ENCODE peak calls at places on chromosomes 5 and 9, in ten cellular contexts. One of them, this sample, is unnamed.

GRCh38 chr5:14191325-14191724 is 48.2 kb downstream of the TRIO start:
- DNase-seq in activated CD4-positive, CD25-positive, alpha-beta regulatory T cell: no peak
- DNase-seq in stimulated activated CD8-positive, alpha-beta memory T cell treated with anti-CD3 and anti-CD28 coated beads, Interleukin-4, amount 100 ng/mL, for 24 hours: no peak
- DNase-seq in NCI-H446: no peak
- DNase-seq in NCI-H1417: no peak
- DNase-seq in amniotic stem cell: no peak
- DNase-seq in C1 segment of cervical spinal cord: no peak
- DNase-seq in fibroblast of the aortic adventitia: no peak
- DNase-seq in RWPE1: no peak
- DNase-seq in GM18507: no peak
- DNase-seq in this sample: no peak

GRCh38 chr5:80128129-80128528 is 93.0 kb downstream of the THBS4 start:
- DNase-seq in GM18507: no peak
- DNase-seq in amniotic stem cell: no peak
- DNase-seq in C1 segment of cervical spinal cord: no peak
- DNase-seq in RWPE1: no peak
- DNase-seq in activated CD4-positive, CD25-positive, alpha-beta regulatory T cell: no peak
- DNase-seq in NCI-H1417: no peak
- DNase-seq in fibroblast of the aortic adventitia: peak; percentile 21
- DNase-seq in NCI-H446: no peak
- DNase-seq in stimulated activated CD8-positive, alpha-beta memory T cell treated with anti-CD3 and anti-CD28 coated beads, Interleukin-4, amount 100 ng/mL, for 24 hours: no peak
- DNase-seq in this sample: no peak

GRCh38 chr5:143836161-143836725 is 24.3 kb downstream of the HMHB1 start:
- DNase-seq in C1 segment of cervical spinal cord: no peak
- DNase-seq in amniotic stem cell: no peak
- DNase-seq in fibroblast of the aortic adventitia: no peak
- DNase-seq in GM18507: no peak
- DNase-seq in NCI-H446: no peak
- DNase-seq in NCI-H1417: no peak
- DNase-seq in activated CD4-positive, CD25-positive, alpha-beta regulatory T cell: no peak
- DNase-seq in stimulated activated CD8-positive, alpha-beta memory T cell treated with anti-CD3 and anti-CD28 coated beads, Interleukin-4, amount 100 ng/mL, for 24 hours: no peak
- DNase-seq in RWPE1: no peak
- DNase-seq in this sample: no peak

GRCh38 chr9:114392749-114393112 is 4.9 kb upstream of the AKNA start:
- DNase-seq in RWPE1: no peak
- DNase-seq in C1 segment of cervical spinal cord: no peak
- DNase-seq in NCI-H446: no peak
- DNase-seq in amniotic stem cell: no peak
- DNase-seq in NCI-H1417: no peak
- DNase-seq in stimulated activated CD8-positive, alpha-beta memory T cell treated with anti-CD3 and anti-CD28 coated beads, Interleukin-4, amount 100 ng/mL, for 24 hours: no peak
- DNase-seq in activated CD4-positive, CD25-positive, alpha-beta regulatory T cell: no peak
- DNase-seq in GM18507: no peak
- DNase-seq in fibroblast of the aortic adventitia: peak; percentile 39
- DNase-seq in this sample: no peak

GRCh38 chr9:126327016-126327749 is 554 bp downstream of the MVB12B start:
- DNase-seq in NCI-H1417: no peak
- DNase-seq in C1 segment of cervical spinal cord: no peak
- DNase-seq in stimulated activated CD8-positive, alpha-beta memory T cell treated with anti-CD3 and anti-CD28 coated beads, Interleukin-4, amount 100 ng/mL, for 24 hours: peak; percentile 2
- DNase-seq in fibroblast of the aortic adventitia: no peak
- DNase-seq in RWPE1: no peak
- DNase-seq in NCI-H446: no peak
- DNase-seq in activated CD4-positive, CD25-positive, alpha-beta regulatory T cell: no peak
- DNase-seq in amniotic stem cell: no peak
- DNase-seq in GM18507: no peak
- DNase-seq in this sample: no peak

GRCh38 chr9:112063151-112063550 is 111.9 kb downstream of the SUSD1 start:
- DNase-seq in NCI-H446: no peak
- DNase-seq in C1 segment of cervical spinal cord: no peak
- DNase-seq in NCI-H1417: no peak
- DNase-seq in GM18507: no peak
- DNase-seq in amniotic stem cell: no peak
- DNase-seq in activated CD4-positive, CD25-positive, alpha-beta regulatory T cell: no peak
- DNase-seq in RWPE1: no peak
- DNase-seq in fibroblast of the aortic adventitia: peak; percentile 41
- DNase-seq in stimulated activated CD8-positive, alpha-beta memory T cell treated with anti-CD3 and anti-CD28 coated beads, Interleukin-4, amount 100 ng/mL, for 24 hours: no peak
- DNase-seq in this sample: no peak

GRCh38 chr9:90180374-90180773 is 462.2 kb downstream of the DIRAS2 start:
- DNase-seq in stimulated activated CD8-positive, alpha-beta memory T cell treated with anti-CD3 and anti-CD28 coated beads, Interleukin-4, amount 100 ng/mL, for 24 hours: no peak
- DNase-seq in GM18507: no peak
- DNase-seq in activated CD4-positive, CD25-positive, alpha-beta regulatory T cell: no peak
- DNase-seq in NCI-H446: no peak
- DNase-seq in NCI-H1417: no peak
- DNase-seq in amniotic stem cell: no peak
- DNase-seq in C1 segment of cervical spinal cord: no peak
- DNase-seq in fibroblast of the aortic adventitia: no peak
- DNase-seq in RWPE1: no peak
- DNase-seq in this sample: no peak

GRCh38 chr9:137876781-137877386 is 698 bp upstream of the CACNA1B start:
- DNase-seq in amniotic stem cell: no peak
- DNase-seq in NCI-H446: no peak
- DNase-seq in RWPE1: no peak
- DNase-seq in fibroblast of the aortic adventitia: no peak
- DNase-seq in activated CD4-positive, CD25-positive, alpha-beta regulatory T cell: no peak
- DNase-seq in stimulated activated CD8-positive, alpha-beta memory T cell treated with anti-CD3 and anti-CD28 coated beads, Interleukin-4, amount 100 ng/mL, for 24 hours: no peak
- DNase-seq in C1 segment of cervical spinal cord: no peak
- DNase-seq in GM18507: no peak
- DNase-seq in NCI-H1417: no peak
- DNase-seq in this sample: no peak

GRCh38 chr5:16067415-16067814 is 112.2 kb downstream of the MARCHF11 start:
- DNase-seq in C1 segment of cervical spinal cord: no peak
- DNase-seq in stimulated activated CD8-positive, alpha-beta memory T cell treated with anti-CD3 and anti-CD28 coated beads, Interleukin-4, amount 100 ng/mL, for 24 hours: no peak
- DNase-seq in RWPE1: no peak
- DNase-seq in activated CD4-positive, CD25-positive, alpha-beta regulatory T cell: no peak
- DNase-seq in amniotic stem cell: no peak
- DNase-seq in GM18507: no peak
- DNase-seq in fibroblast of the aortic adventitia: no peak
- DNase-seq in NCI-H446: no peak
- DNase-seq in NCI-H1417: no peak
- DNase-seq in this sample: no peak

GRCh38 chr9:132031467-132031866 is 48.2 kb downstream of the MED27 start:
- DNase-seq in fibroblast of the aortic adventitia: no peak
- DNase-seq in activated CD4-positive, CD25-positive, alpha-beta regulatory T cell: no peak
- DNase-seq in NCI-H1417: no peak
- DNase-seq in NCI-H446: no peak
- DNase-seq in C1 segment of cervical spinal cord: no peak
- DNase-seq in GM18507: no peak
- DNase-seq in RWPE1: no peak
- DNase-seq in amniotic stem cell: no peak
- DNase-seq in stimulated activated CD8-positive, alpha-beta memory T cell treated with anti-CD3 and anti-CD28 coated beads, Interleukin-4, amount 100 ng/mL, for 24 hours: no peak
- DNase-seq in this sample: no peak

GRCh38 chr5:57193757-57194413 is 20.0 kb downstream of the GPBP1 start:
- DNase-seq in RWPE1: no peak
- DNase-seq in activated CD4-positive, CD25-positive, alpha-beta regulatory T cell: no peak
- DNase-seq in amniotic stem cell: no peak
- DNase-seq in C1 segment of cervical spinal cord: no peak
- DNase-seq in NCI-H1417: no peak
- DNase-seq in GM18507: no peak
- DNase-seq in stimulated activated CD8-positive, alpha-beta memory T cell treated with anti-CD3 and anti-CD28 coated beads, Interleukin-4, amount 100 ng/mL, for 24 hours: no peak
- DNase-seq in fibroblast of the aortic adventitia: no peak
- DNase-seq in NCI-H446: no peak
- DNase-seq in this sample: no peak

GRCh38 chr9:37201581-37201980 is 81.2 kb downstream of the ZCCHC7 start:
- DNase-seq in fibroblast of the aortic adventitia: no peak
- DNase-seq in C1 segment of cervical spinal cord: no peak
- DNase-seq in RWPE1: no peak
- DNase-seq in GM18507: no peak
- DNase-seq in NCI-H446: no peak
- DNase-seq in stimulated activated CD8-positive, alpha-beta memory T cell treated with anti-CD3 and anti-CD28 coated beads, Interleukin-4, amount 100 ng/mL, for 24 hours: no peak
- DNase-seq in amniotic stem cell: no peak
- DNase-seq in activated CD4-positive, CD25-positive, alpha-beta regulatory T cell: no peak
- DNase-seq in NCI-H1417: no peak
- DNase-seq in this sample: no peak

GRCh38 chr5:121273818-121274433 is 577.8 kb upstream of the FTMT start:
- DNase-seq in NCI-H1417: no peak
- DNase-seq in amniotic stem cell: peak; percentile 83
- DNase-seq in C1 segment of cervical spinal cord: no peak
- DNase-seq in stimulated activated CD8-positive, alpha-beta memory T cell treated with anti-CD3 and anti-CD28 coated beads, Interleukin-4, amount 100 ng/mL, for 24 hours: no peak
- DNase-seq in RWPE1: peak; percentile 84
- DNase-seq in NCI-H446: no peak
- DNase-seq in GM18507: no peak
- DNase-seq in fibroblast of the aortic adventitia: peak; percentile 89
- DNase-seq in activated CD4-positive, CD25-positive, alpha-beta regulatory T cell: no peak
- DNase-seq in this sample: no peak

GRCh38 chr9:129944501-129945116 is 98.4 kb downstream of the FNBP1 start:
- DNase-seq in activated CD4-positive, CD25-positive, alpha-beta regulatory T cell: no peak
- DNase-seq in RWPE1: no peak
- DNase-seq in amniotic stem cell: no peak
- DNase-seq in stimulated activated CD8-positive, alpha-beta memory T cell treated with anti-CD3 and anti-CD28 coated beads, Interleukin-4, amount 100 ng/mL, for 24 hours: peak; percentile 24
- DNase-seq in GM18507: no peak
- DNase-seq in fibroblast of the aortic adventitia: no peak
- DNase-seq in NCI-H446: no peak
- DNase-seq in C1 segment of cervical spinal cord: no peak
- DNase-seq in NCI-H1417: no peak
- DNase-seq in this sample: no peak

GRCh38 chr5:181190711-181191525 is 14.1 kb downstream of the TRIM7 start:
- DNase-seq in NCI-H1417: no peak
- DNase-seq in stimulated activated CD8-positive, alpha-beta memory T cell treated with anti-CD3 and anti-CD28 coated beads, Interleukin-4, amount 100 ng/mL, for 24 hours: no peak
- DNase-seq in activated CD4-positive, CD25-positive, alpha-beta regulatory T cell: no peak
- DNase-seq in GM18507: no peak
- DNase-seq in fibroblast of the aortic adventitia: peak; percentile 39
- DNase-seq in C1 segment of cervical spinal cord: no peak
- DNase-seq in amniotic stem cell: no peak
- DNase-seq in RWPE1: no peak
- DNase-seq in NCI-H446: no peak
- DNase-seq in this sample: peak; percentile 89

GRCh38 chr9:14395300-14396082 is 81.5 kb upstream of the NFIB start:
- DNase-seq in C1 segment of cervical spinal cord: peak; percentile 64
- DNase-seq in activated CD4-positive, CD25-positive, alpha-beta regulatory T cell: no peak
- DNase-seq in stimulated activated CD8-positive, alpha-beta memory T cell treated with anti-CD3 and anti-CD28 coated beads, Interleukin-4, amount 100 ng/mL, for 24 hours: no peak
- DNase-seq in NCI-H1417: no peak
- DNase-seq in amniotic stem cell: no peak
- DNase-seq in GM18507: no peak
- DNase-seq in RWPE1: no peak
- DNase-seq in fibroblast of the aortic adventitia: no peak
- DNase-seq in NCI-H446: peak; percentile 94
- DNase-seq in this sample: peak; percentile 85

GRCh38 chr9:38622083-38622674 is 1.8 kb upstream of the ANKRD18A start:
- DNase-seq in RWPE1: no peak
- DNase-seq in C1 segment of cervical spinal cord: no peak
- DNase-seq in NCI-H1417: no peak
- DNase-seq in NCI-H446: no peak
- DNase-seq in stimulated activated CD8-positive, alpha-beta memory T cell treated with anti-CD3 and anti-CD28 coated beads, Interleukin-4, amount 100 ng/mL, for 24 hours: no peak
- DNase-seq in activated CD4-positive, CD25-positive, alpha-beta regulatory T cell: no peak
- DNase-seq in GM18507: no peak
- DNase-seq in amniotic stem cell: no peak
- DNase-seq in fibroblast of the aortic adventitia: no peak
- DNase-seq in this sample: no peak

GRCh38 chr5:164392531-164392930 is 887.1 kb downstream of the MAT2B start:
- DNase-seq in RWPE1: no peak
- DNase-seq in fibroblast of the aortic adventitia: peak; percentile 57
- DNase-seq in activated CD4-positive, CD25-positive, alpha-beta regulatory T cell: no peak
- DNase-seq in NCI-H446: no peak
- DNase-seq in C1 segment of cervical spinal cord: no peak
- DNase-seq in GM18507: no peak
- DNase-seq in NCI-H1417: no peak
- DNase-seq in amniotic stem cell: no peak
- DNase-seq in stimulated activated CD8-positive, alpha-beta memory T cell treated with anti-CD3 and anti-CD28 coated beads, Interleukin-4, amount 100 ng/mL, for 24 hours: no peak
- DNase-seq in this sample: no peak

GRCh38 chr5:67305913-67306710 is 109.5 kb upstream of the CD180 start:
- DNase-seq in NCI-H446: peak; percentile 6
- DNase-seq in RWPE1: no peak
- DNase-seq in C1 segment of cervical spinal cord: no peak
- DNase-seq in GM18507: no peak
- DNase-seq in NCI-H1417: no peak
- DNase-seq in activated CD4-positive, CD25-positive, alpha-beta regulatory T cell: no peak
- DNase-seq in stimulated activated CD8-positive, alpha-beta memory T cell treated with anti-CD3 and anti-CD28 coated beads, Interleukin-4, amount 100 ng/mL, for 24 hours: no peak
- DNase-seq in fibroblast of the aortic adventitia: peak; percentile 51
- DNase-seq in amniotic stem cell: no peak
- DNase-seq in this sample: no peak

GRCh38 chr5:89012361-89012760 is 129.4 kb upstream of the MEF2C start:
- DNase-seq in GM18507: no peak
- DNase-seq in C1 segment of cervical spinal cord: no peak
- DNase-seq in stimulated activated CD8-positive, alpha-beta memory T cell treated with anti-CD3 and anti-CD28 coated beads, Interleukin-4, amount 100 ng/mL, for 24 hours: no peak
- DNase-seq in NCI-H1417: no peak
- DNase-seq in NCI-H446: no peak
- DNase-seq in fibroblast of the aortic adventitia: peak; percentile 10
- DNase-seq in amniotic stem cell: no peak
- DNase-seq in activated CD4-positive, CD25-positive, alpha-beta regulatory T cell: no peak
- DNase-seq in RWPE1: no peak
- DNase-seq in this sample: no peak

GRCh38 chr9:129343697-129344375 is 165.8 kb upstream of the IER5L start:
- DNase-seq in GM18507: no peak
- DNase-seq in stimulated activated CD8-positive, alpha-beta memory T cell treated with anti-CD3 and anti-CD28 coated beads, Interleukin-4, amount 100 ng/mL, for 24 hours: no peak
- DNase-seq in C1 segment of cervical spinal cord: peak; percentile 75
- DNase-seq in amniotic stem cell: no peak
- DNase-seq in activated CD4-positive, CD25-positive, alpha-beta regulatory T cell: no peak
- DNase-seq in NCI-H1417: no peak
- DNase-seq in NCI-H446: no peak
- DNase-seq in fibroblast of the aortic adventitia: no peak
- DNase-seq in RWPE1: no peak
- DNase-seq in this sample: peak; percentile 91

GRCh38 chr5:157308826-157309465 is 43.0 kb downstream of the CYFIP2 start:
- DNase-seq in amniotic stem cell: no peak
- DNase-seq in GM18507: no peak
- DNase-seq in fibroblast of the aortic adventitia: peak; percentile 63
- DNase-seq in NCI-H446: no peak
- DNase-seq in C1 segment of cervical spinal cord: no peak
- DNase-seq in stimulated activated CD8-positive, alpha-beta memory T cell treated with anti-CD3 and anti-CD28 coated beads, Interleukin-4, amount 100 ng/mL, for 24 hours: no peak
- DNase-seq in RWPE1: peak; percentile 26
- DNase-seq in activated CD4-positive, CD25-positive, alpha-beta regulatory T cell: no peak
- DNase-seq in NCI-H1417: no peak
- DNase-seq in this sample: no peak

GRCh38 chr9:113219186-113219936 is 1.7 kb downstream of the FKBP15 start:
- DNase-seq in C1 segment of cervical spinal cord: no peak
- DNase-seq in amniotic stem cell: no peak
- DNase-seq in NCI-H446: no peak
- DNase-seq in GM18507: no peak
- DNase-seq in NCI-H1417: no peak
- DNase-seq in activated CD4-positive, CD25-positive, alpha-beta regulatory T cell: no peak
- DNase-seq in RWPE1: no peak
- DNase-seq in stimulated activated CD8-positive, alpha-beta memory T cell treated with anti-CD3 and anti-CD28 coated beads, Interleukin-4, amount 100 ng/mL, for 24 hours: no peak
- DNase-seq in fibroblast of the aortic adventitia: no peak
- DNase-seq in this sample: no peak

This sample was measured in posterior cingulate gyrus.